ENCODE peak calls at places on chromosome 19, in eight cellular contexts. One of them, this sample, is unnamed. For H3K4me1 and H3K27me3, the result is how much of the 10 kb centered on the place peaks cover.

GRCh38 chr19:43765109-43765876 is 10.5 kb upstream of the SMG9 start:
- DNase-seq in IMR-90: peak
- DNase-seq in HAP-1: no peak
- DNase-seq in naive thymus-derived CD4-positive, alpha-beta T cell: peak
- DNase-seq in adrenal gland: peak
- DNase-seq in GM23248: peak
- DNase-seq in thyroid gland: no peak
- DNase-seq in K562: no peak
- DNase-seq in this sample: peak

GRCh38 chr19:49014870-49015255 is 2.0 kb downstream of the LHB start:
- DNase-seq in IMR-90: no peak
- DNase-seq in HAP-1: no peak
- DNase-seq in naive thymus-derived CD4-positive, alpha-beta T cell: no peak
- DNase-seq in adrenal gland: no peak
- DNase-seq in GM23248: no peak
- DNase-seq in thyroid gland: no peak
- DNase-seq in K562: no peak
- DNase-seq in this sample: no peak

GRCh38 chr19:49102303-49102702 is 11.9 kb upstream of the LIN7B start:
- DNase-seq in IMR-90: no peak
- DNase-seq in HAP-1: no peak
- DNase-seq in naive thymus-derived CD4-positive, alpha-beta T cell: no peak
- DNase-seq in adrenal gland: no peak
- DNase-seq in GM23248: no peak
- DNase-seq in thyroid gland: no peak
- DNase-seq in K562: no peak
- DNase-seq in this sample: no peak

GRCh38 chr19:10299545-10300458 is 9.8 kb downstream of the ZGLP1 start:
- DNase-seq in IMR-90: no peak
- DNase-seq in HAP-1: no peak
- DNase-seq in naive thymus-derived CD4-positive, alpha-beta T cell: no peak
- DNase-seq in adrenal gland: no peak
- DNase-seq in GM23248: no peak
- DNase-seq in thyroid gland: no peak
- DNase-seq in K562: peak
- DNase-seq in this sample: no peak

GRCh38 chr19:39166571-39167391 is 30.0 kb upstream of the NCCRP1 start:
- DNase-seq in IMR-90: no peak
- DNase-seq in HAP-1: peak
- DNase-seq in naive thymus-derived CD4-positive, alpha-beta T cell: no peak
- DNase-seq in adrenal gland: peak
- DNase-seq in GM23248: no peak
- DNase-seq in thyroid gland: peak
- DNase-seq in K562: no peak
- DNase-seq in this sample: peak

GRCh38 chr19:2381151-2381822 is 21.2 kb downstream of the TMPRSS9 start:
- DNase-seq in IMR-90: peak
- DNase-seq in HAP-1: no peak
- DNase-seq in naive thymus-derived CD4-positive, alpha-beta T cell: no peak
- DNase-seq in adrenal gland: no peak
- DNase-seq in GM23248: no peak
- DNase-seq in thyroid gland: no peak
- DNase-seq in K562: no peak
- DNase-seq in this sample: peak

GRCh38 chr19:49362926-49363264 is 679 bp upstream of the TEAD2 start:
- DNase-seq in IMR-90: peak
- DNase-seq in HAP-1: peak
- DNase-seq in naive thymus-derived CD4-positive, alpha-beta T cell: peak
- DNase-seq in adrenal gland: peak
- DNase-seq in GM23248: peak
- DNase-seq in thyroid gland: peak
- DNase-seq in K562: peak
- DNase-seq in this sample: peak

GRCh38 chr19:56138069-56138468 is 3.0 kb upstream of the ZNF444 start:
- DNase-seq in IMR-90: no peak
- DNase-seq in HAP-1: no peak
- DNase-seq in naive thymus-derived CD4-positive, alpha-beta T cell: no peak
- DNase-seq in adrenal gland: no peak
- DNase-seq in GM23248: no peak
- DNase-seq in thyroid gland: no peak
- DNase-seq in K562: no peak
- DNase-seq in this sample: no peak

GRCh38 chr19:7515091-7515470 is 822 bp upstream of the ZNF358 start:
- DNase-seq in IMR-90: peak
- DNase-seq in HAP-1: no peak
- DNase-seq in naive thymus-derived CD4-positive, alpha-beta T cell: no peak
- DNase-seq in adrenal gland: peak
- DNase-seq in GM23248: no peak
- DNase-seq in thyroid gland: no peak
- DNase-seq in K562: no peak
- DNase-seq in this sample: peak

GRCh38 chr19:38711726-38712153 is 32.5 kb downstream of the CAPN12 start:
- DNase-seq in IMR-90: peak
- DNase-seq in HAP-1: no peak
- DNase-seq in naive thymus-derived CD4-positive, alpha-beta T cell: no peak
- DNase-seq in adrenal gland: peak
- DNase-seq in GM23248: peak
- DNase-seq in thyroid gland: peak
- DNase-seq in K562: no peak
- DNase-seq in this sample: no peak

GRCh38 chr19:48090281-48090802 is 20.3 kb downstream of the PLA2G4C start:
- DNase-seq in IMR-90: no peak
- DNase-seq in HAP-1: no peak
- DNase-seq in naive thymus-derived CD4-positive, alpha-beta T cell: no peak
- DNase-seq in adrenal gland: no peak
- DNase-seq in GM23248: peak
- DNase-seq in thyroid gland: no peak
- DNase-seq in K562: no peak
- DNase-seq in this sample: no peak

GRCh38 chr19:51025809-51026553 is 435 bp downstream of the KLK11 start:
- DNase-seq in IMR-90: no peak
- DNase-seq in HAP-1: no peak
- DNase-seq in naive thymus-derived CD4-positive, alpha-beta T cell: no peak
- DNase-seq in adrenal gland: no peak
- DNase-seq in GM23248: no peak
- DNase-seq in thyroid gland: no peak
- DNase-seq in K562: no peak
- DNase-seq in this sample: no peak

GRCh38 chr19:48896191-48896720 is 2.3 kb downstream of the TULP2 start:
- DNase-seq in IMR-90: no peak
- DNase-seq in HAP-1: peak
- DNase-seq in naive thymus-derived CD4-positive, alpha-beta T cell: no peak
- DNase-seq in adrenal gland: peak
- DNase-seq in GM23248: peak
- DNase-seq in thyroid gland: peak
- DNase-seq in K562: peak
- DNase-seq in this sample: peak

GRCh38 chr19:56504581-56504980 is 3.1 kb upstream of the ZNF471 start:
- DNase-seq in IMR-90: peak
- DNase-seq in HAP-1: no peak
- DNase-seq in naive thymus-derived CD4-positive, alpha-beta T cell: no peak
- DNase-seq in adrenal gland: no peak
- DNase-seq in GM23248: peak
- DNase-seq in thyroid gland: no peak
- DNase-seq in K562: no peak
- DNase-seq in this sample: no peak

GRCh38 chr19:28934626-28935025 is 278.3 kb downstream of the UQCRFS1 start:
- DNase-seq in IMR-90: peak
- DNase-seq in HAP-1: no peak
- DNase-seq in naive thymus-derived CD4-positive, alpha-beta T cell: no peak
- DNase-seq in adrenal gland: no peak
- DNase-seq in GM23248: peak
- DNase-seq in thyroid gland: no peak
- DNase-seq in K562: no peak
- DNase-seq in this sample: no peak

GRCh38 chr19:13057744-13058143 is 44.9 kb downstream of the LYL1 start:
- DNase-seq in IMR-90: peak
- DNase-seq in HAP-1: no peak
- DNase-seq in naive thymus-derived CD4-positive, alpha-beta T cell: no peak
- DNase-seq in adrenal gland: no peak
- DNase-seq in GM23248: no peak
- DNase-seq in thyroid gland: no peak
- DNase-seq in K562: no peak
- DNase-seq in this sample: peak
- H3K4me1 ChIP-seq in IMR-90: half or more
- H3K4me1 ChIP-seq in HAP-1: under half
- H3K4me1 ChIP-seq in naive thymus-derived CD4-positive, alpha-beta T cell: under half
- H3K4me1 ChIP-seq in adrenal gland: under half
- H3K4me1 ChIP-seq in GM23248: half or more
- H3K4me1 ChIP-seq in thyroid gland: half or more
- H3K4me1 ChIP-seq in K562: half or more
- H3K4me1 ChIP-seq in this sample: half or more

DNA sequence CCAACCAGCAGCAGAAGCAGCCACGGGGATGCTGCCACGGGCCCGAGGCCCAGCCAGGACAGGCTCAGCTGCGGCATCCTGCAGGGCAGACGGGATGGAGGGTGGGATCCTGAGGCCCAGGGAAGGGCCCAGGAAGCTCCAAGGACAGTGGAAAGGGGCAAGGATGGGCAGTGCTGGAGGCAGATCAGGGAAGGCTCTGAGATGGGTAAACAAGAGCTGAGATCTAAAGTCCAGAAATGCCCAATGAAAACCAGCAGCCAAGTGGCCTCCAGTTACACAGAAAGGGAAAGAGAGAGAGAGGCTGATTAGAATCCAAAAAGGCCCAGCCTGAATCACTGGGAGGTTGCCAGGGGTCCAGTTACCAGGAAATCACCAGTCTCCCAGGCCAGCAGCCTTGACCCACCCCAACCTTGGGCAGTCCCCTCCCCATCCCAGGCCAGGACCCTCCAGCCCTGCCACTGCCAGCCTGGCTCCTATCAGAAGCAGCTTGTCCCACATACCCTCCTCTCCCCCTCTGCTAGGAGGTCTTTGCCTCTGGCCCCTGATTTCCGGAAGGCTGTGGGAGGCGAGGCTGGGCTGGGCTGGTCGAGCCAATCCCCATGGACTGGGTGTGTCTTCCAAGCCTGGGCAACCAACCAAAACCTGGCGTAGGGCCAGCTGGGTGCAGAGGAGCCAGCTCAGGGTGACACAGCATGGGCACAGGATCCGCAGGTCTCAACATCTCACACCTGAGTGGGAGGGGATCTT is at the start of gene CYP4F11:
- DNase-seq in IMR-90: no peak
- DNase-seq in HAP-1: peak
- DNase-seq in naive thymus-derived CD4-positive, alpha-beta T cell: no peak
- DNase-seq in adrenal gland: peak
- DNase-seq in GM23248: no peak
- DNase-seq in thyroid gland: peak
- DNase-seq in K562: no peak
- DNase-seq in this sample: peak
- H3K4me3 ChIP-seq in IMR-90: no peak
- H3K4me3 ChIP-seq in HAP-1: no peak
- H3K4me3 ChIP-seq in naive thymus-derived CD4-positive, alpha-beta T cell: no peak
- H3K4me3 ChIP-seq in adrenal gland: no peak
- H3K4me3 ChIP-seq in GM23248: no peak
- H3K4me3 ChIP-seq in thyroid gland: peak
- H3K4me3 ChIP-seq in K562: no peak
- H3K4me3 ChIP-seq in this sample: no peak

DNA sequence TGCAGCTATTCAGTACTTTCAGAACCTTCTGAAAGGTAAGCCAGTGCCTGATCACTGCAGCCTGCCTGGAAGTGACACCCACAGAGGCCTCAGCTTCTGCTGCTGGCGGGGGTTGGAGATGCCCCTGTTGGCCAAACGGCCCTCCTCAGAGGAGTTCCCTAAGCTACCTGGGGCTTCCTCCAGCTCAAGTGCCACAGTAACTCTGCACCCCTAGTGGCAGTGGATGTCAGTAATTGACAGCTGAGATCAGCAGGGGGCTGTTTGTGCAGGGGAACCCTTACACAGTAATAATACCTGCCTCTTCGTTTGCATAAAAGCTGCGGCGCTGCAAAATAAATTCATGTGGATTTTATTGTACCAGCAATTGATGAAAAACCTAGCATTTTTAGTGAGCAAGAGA is 28.9 kb downstream of the TDRD12 start:
- DNase-seq in IMR-90: no peak
- DNase-seq in HAP-1: peak
- DNase-seq in naive thymus-derived CD4-positive, alpha-beta T cell: peak
- DNase-seq in adrenal gland: no peak
- DNase-seq in GM23248: no peak
- DNase-seq in thyroid gland: no peak
- DNase-seq in K562: peak
- DNase-seq in this sample: peak
- H3K27me3 ChIP-seq in IMR-90: under half
- H3K27me3 ChIP-seq in HAP-1: under half
- H3K27me3 ChIP-seq in naive thymus-derived CD4-positive, alpha-beta T cell: under half
- H3K27me3 ChIP-seq in adrenal gland: under half
- H3K27me3 ChIP-seq in GM23248: under half
- H3K27me3 ChIP-seq in thyroid gland: under half
- H3K27me3 ChIP-seq in K562: under half
- H3K27me3 ChIP-seq in this sample: under half

DNA sequence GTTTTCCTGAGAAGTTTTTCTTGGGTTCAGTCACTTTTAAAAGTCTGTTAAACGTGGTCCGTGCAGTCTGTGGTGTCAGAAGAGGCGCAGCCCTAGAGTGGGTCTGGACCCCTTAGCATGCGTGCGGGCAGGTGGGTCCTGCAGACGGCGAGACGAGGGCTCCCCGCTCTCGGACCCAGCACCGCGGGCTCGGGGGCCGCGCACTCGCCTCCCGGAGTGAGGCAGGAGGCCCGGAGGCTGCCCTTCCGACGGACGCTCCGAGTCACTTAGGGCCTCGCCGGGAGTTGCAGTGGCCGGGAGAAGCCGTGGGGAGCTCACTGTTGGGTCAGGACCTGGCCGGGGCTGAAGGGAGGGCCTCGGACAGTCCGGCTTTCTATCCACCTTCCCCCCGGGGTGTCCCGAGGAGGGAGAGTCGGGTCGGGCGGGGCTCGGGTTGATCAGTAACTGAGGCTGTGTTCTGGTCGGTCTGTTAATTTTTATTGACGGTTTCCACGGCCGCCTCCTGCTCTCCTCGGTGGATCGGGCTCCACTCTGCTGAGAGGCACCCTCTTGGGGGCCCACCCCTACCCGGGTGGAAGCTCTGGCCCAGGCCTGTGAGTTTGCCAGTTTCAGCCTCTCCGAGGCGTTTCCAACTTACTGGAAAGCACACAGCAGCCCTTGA is 1.3 kb downstream of the PTBP1 start:
- DNase-seq in IMR-90: no peak
- DNase-seq in HAP-1: no peak
- DNase-seq in naive thymus-derived CD4-positive, alpha-beta T cell: no peak
- DNase-seq in adrenal gland: no peak
- DNase-seq in GM23248: peak
- DNase-seq in thyroid gland: no peak
- DNase-seq in K562: no peak
- DNase-seq in this sample: no peak
- H3K4me1 ChIP-seq in IMR-90: under half
- H3K4me1 ChIP-seq in HAP-1: under half
- H3K4me1 ChIP-seq in naive thymus-derived CD4-positive, alpha-beta T cell: under half
- H3K4me1 ChIP-seq in adrenal gland: under half
- H3K4me1 ChIP-seq in GM23248: under half
- H3K4me1 ChIP-seq in thyroid gland: under half
- H3K4me1 ChIP-seq in K562: half or more
- H3K4me1 ChIP-seq in this sample: under half

This sample was measured in SJCRH30.